ENCODE peak calls at places on chromosomes 1 and 21, in nine cellular contexts. Y is CD8-positive, alpha-beta T cell; Q is cardiac muscle cell; K is mucosa of descending colon; V is CD8-positive, alpha-beta memory T cell; D is brain microvascular endothelial cell; Z is small intestine; U is left lung; C is psoas muscle. A is an unnamed sample. For H3K36me3, the result is how much of the 10 kb centered on the place peaks cover.

GRCh38 chr1:3013371-3014038 is 7.8 kb upstream of the ACTRT2 start:
- DNase-seq in K (peak), Z (no peak), Y (no peak), U (peak), Q (no peak), V (no peak), C (peak), D (no peak), A (no peak)

GRCh38 chr1:221240652-221241051 is 361.4 kb downstream of the HLX start:
- DNase-seq in Q (no peak), K (no peak), V (no peak), Y (no peak), Z (no peak), C (no peak), U (no peak), D (no peak), A (no peak)

GRCh38 chr1:226649780-226650179 is 89.3 kb downstream of the ITPKB start:
- DNase-seq in D (no peak), K (peak), C (peak), U (no peak), V (no peak), Q (peak), Y (peak), Z (no peak), A (no peak)

GRCh38 chr21:39186676-39187075 is 3.4 kb upstream of the PSMG1 start:
- DNase-seq in Z (no peak), Y (no peak), C (no peak), D (no peak), K (no peak), Q (no peak), V (no peak), U (no peak), A (no peak)

GRCh38 chr1:64135501-64136245 is 67.8 kb upstream of the UBE2U start:
- DNase-seq in Y (no peak), U (no peak), Z (no peak), C (no peak), K (no peak), D (no peak), V (no peak), Q (no peak), A (no peak)

GRCh38 chr1:31503581-31503980 is 72.7 kb upstream of the TINAGL1 start:
- DNase-seq in D (no peak), Y (peak), U (no peak), Z (no peak), Q (no peak), V (no peak), C (no peak), K (no peak), A (no peak)

GRCh38 chr1:160407819-160408801 is 7.7 kb downstream of the VANGL2 start:
- DNase-seq in Q (no peak), C (no peak), U (no peak), K (no peak), Z (no peak), D (no peak), V (no peak), Y (no peak), A (peak)

GRCh38 chr1:222712253-222713090 is at the start of the genes AIDA and BROX:
- DNase-seq in U (peak), Y (peak), C (peak), K (peak), Z (peak), D (peak), Q (peak), V (peak), A (peak)

GRCh38 chr1:93344886-93345632 is 648 bp upstream of the DR1 start:
- DNase-seq in U (no peak), Q (no peak), C (no peak), Y (no peak), Z (no peak), D (no peak), K (no peak), V (no peak), A (no peak)

GRCh38 chr1:97759078-97759477 is 161.8 kb downstream of the DPYD start:
- DNase-seq in V (no peak), K (no peak), U (no peak), Y (no peak), D (no peak), Q (no peak), C (no peak), Z (no peak), A (no peak)

GRCh38 chr1:15033264-15033663 is 120.3 kb upstream of the TMEM51 start:
- DNase-seq in Z (no peak), U (no peak), V (no peak), K (no peak), Y (no peak), D (peak), Q (no peak), C (no peak), A (no peak)

GRCh38 chr1:33163621-33164071 is 18.2 kb downstream of the TRIM62 start:
- DNase-seq in Q (no peak), K (no peak), Y (no peak), Z (no peak), U (no peak), V (no peak), D (peak), C (no peak), A (no peak)

GRCh38 chr1:75521658-75522057 is 89.3 kb downstream of the SLC44A5 start:
- DNase-seq in K (no peak), Z (no peak), D (no peak), Y (no peak), Q (no peak), U (no peak), V (no peak), C (no peak), A (no peak)

GRCh38 chr1:116515702-116516101 is 55.1 kb downstream of the CD58 start:
- DNase-seq in C (no peak), U (no peak), D (no peak), Y (no peak), Z (no peak), V (peak), Q (no peak), K (peak), A (no peak)

GRCh38 chr1:97904528-97904927 is 16.3 kb downstream of the DPYD start:
- DNase-seq in U (no peak), K (no peak), D (no peak), Z (no peak), Q (no peak), C (no peak), V (no peak), Y (no peak), A (no peak)

GRCh38 chr1:155226910-155227260 is 18.4 kb downstream of the MTX1 start:
- DNase-seq in K (peak), C (peak), V (no peak), U (no peak), Z (peak), D (peak), Q (peak), Y (no peak), A (no peak)

GRCh38 chr1:63969461-63969893 is 195.7 kb downstream of the ROR1 start:
- DNase-seq in K (no peak), V (no peak), C (no peak), D (no peak), Q (no peak), Z (no peak), U (no peak), Y (no peak), A (peak)

GRCh38 chr1:163054056-163054706 is 15.0 kb upstream of the RGS4 start:
- DNase-seq in Q (peak), Y (no peak), U (no peak), V (no peak), Z (no peak), K (no peak), C (no peak), D (no peak), A (no peak)

GRCh38 chr1:109886827-109887226 is 23.8 kb upstream of the CSF1 start:
- DNase-seq in U (peak), Y (no peak), V (no peak), Q (no peak), C (no peak), K (no peak), D (no peak), Z (no peak), A (no peak)

GRCh38 chr1:91924146-91924545 is 25.1 kb upstream of the BRDT start:
- DNase-seq in Y (no peak), D (peak), C (no peak), Z (no peak), Q (no peak), U (no peak), K (no peak), V (no peak), A (no peak)

GRCh38 chr1:188584119-188584518 is 1755.4 kb downstream of the PLA2G4A start:
- DNase-seq in U (no peak), Q (no peak), D (no peak), C (no peak), Z (no peak), K (no peak), V (no peak), Y (no peak), A (no peak)

GRCh38 chr1:89254658-89255287 is 17.9 kb downstream of the GBP5 start:
- DNase-seq in K (no peak), Z (no peak), C (no peak), V (no peak), Q (peak), U (no peak), Y (no peak), D (no peak), A (no peak)

GRCh38 chr1:214861615-214862014 is 220.9 kb upstream of the KCNK2 start:
- DNase-seq in Y (no peak), V (no peak), Z (no peak), C (no peak), Q (no peak), D (peak), K (no peak), U (no peak), A (no peak)

GRCh38 chr1:168127493-168127892 is 9.2 kb downstream of the GPR161 start:
- DNase-seq in U (no peak), K (no peak), C (no peak), Y (no peak), V (no peak), Q (no peak), Z (no peak), D (no peak), A (no peak)

GRCh38 chr1:32321712-32322291 is 14.2 kb downstream of the MARCKSL1 start:
- DNase-seq in C (no peak), Z (peak), Y (peak), U (no peak), K (peak), V (no peak), Q (no peak), D (no peak), A (no peak)

DNA sequence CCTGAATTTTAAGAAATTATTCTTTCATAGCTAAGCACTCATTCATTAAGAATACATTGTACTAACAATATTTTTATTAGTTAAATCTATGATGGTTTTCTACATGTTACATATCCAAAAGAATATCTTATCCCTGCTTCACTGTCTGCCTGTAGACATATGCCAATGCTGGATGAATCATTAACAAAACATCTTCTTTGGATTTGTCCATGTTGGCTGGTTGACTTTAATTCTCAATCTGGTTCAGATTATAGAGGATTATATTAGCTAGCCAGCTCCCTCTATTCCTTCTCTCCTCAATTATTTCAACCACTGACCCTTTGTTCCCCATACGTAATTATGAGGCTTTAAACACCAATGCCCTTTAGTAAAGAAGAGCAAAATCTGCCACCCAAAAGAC is 138.9 kb upstream of the DMRTA2 start:
- DNase-seq in V (no peak), Z (no peak), Y (no peak), D (no peak), U (no peak), C (no peak), Q (no peak), K (no peak), A (no peak)
- H3K36me3 ChIP-seq in V (under half), Z (under half), Y (under half), D (under half), U (under half), C (under half), Q (under half), K (under half), A (under half)

DNA sequence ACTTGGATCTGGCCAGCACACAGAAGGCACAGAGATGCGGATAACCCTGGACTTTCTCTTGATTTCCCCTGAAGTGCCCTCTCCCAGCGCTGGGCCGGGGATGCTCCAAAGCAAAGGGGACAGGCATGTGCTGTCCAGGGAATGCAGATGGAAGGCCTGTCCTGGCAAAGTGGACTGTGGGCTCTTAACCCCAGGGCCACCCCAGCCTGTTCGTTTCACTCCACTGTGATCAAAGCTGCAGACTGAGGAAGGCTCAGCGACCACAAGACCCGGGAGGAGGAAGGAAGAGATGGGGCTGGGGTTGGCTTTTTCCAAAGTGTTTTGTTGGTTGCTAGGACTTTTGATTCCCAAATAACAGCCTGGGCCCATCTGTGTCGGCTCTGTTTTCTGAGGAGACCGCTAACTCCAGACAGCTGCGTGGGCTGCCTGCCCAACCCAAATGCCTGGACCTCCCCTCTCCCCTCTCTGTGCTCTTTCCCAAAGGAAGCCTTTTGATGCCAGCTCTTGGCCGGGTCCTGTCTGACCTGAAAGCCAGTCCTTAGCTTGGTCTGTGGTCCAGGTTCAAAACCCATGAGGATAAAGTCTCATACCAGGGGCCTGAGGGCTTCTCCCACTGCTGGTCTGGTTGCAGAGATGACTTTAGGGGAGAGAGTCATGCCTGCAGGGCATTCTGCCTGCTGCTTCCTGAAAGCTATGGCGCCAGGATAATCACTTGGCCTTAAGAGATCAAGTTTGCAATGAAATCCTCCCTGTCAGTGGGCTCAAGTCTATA is 119.6 kb upstream of the CD34 start:
- DNase-seq in C (peak), V (no peak), Z (no peak), D (peak), K (peak), Q (no peak), U (peak), Y (no peak), A (no peak)
- H3K36me3 ChIP-seq in C (under half), V (under half), Z (under half), D (under half), K (under half), Q (under half), U (half or more), Y (under half), A (under half)

GRCh38 chr1:246735735-246736134 is 11.5 kb downstream of the SCCPDH start:
- DNase-seq in U (no peak), Z (no peak), C (no peak), K (no peak), Q (no peak), D (no peak), V (no peak), Y (no peak), A (no peak)

GRCh38 chr1:246733706-246734105 is 9.5 kb downstream of the SCCPDH start:
- DNase-seq in V (no peak), U (no peak), Q (no peak), Z (no peak), D (no peak), C (no peak), Y (no peak), K (no peak), A (no peak)

GRCh38 chr1:246734861-246735260 is 10.7 kb downstream of the SCCPDH start:
- DNase-seq in Q (no peak), Y (no peak), U (no peak), V (no peak), Z (no peak), D (no peak), C (no peak), K (no peak), A (no peak)
- H3K36me3 ChIP-seq in Q (half or more), Y (under half), U (half or more), V (under half), Z (under half), D (under half), C (under half), K (under half), A (under half)

GRCh38 chr1:19435181-19435580 is 50.2 kb downstream of the CAPZB start:
- DNase-seq in U (no peak), K (no peak), D (no peak), V (no peak), Y (no peak), Z (no peak), C (no peak), Q (no peak), A (no peak)
- H3K36me3 ChIP-seq in U (under half), K (under half), D (under half), V (under half), Y (under half), Z (under half), C (under half), Q (under half), A (under half)

GRCh38 chr1:19088717-19089442 is 121.2 kb downstream of the UBR4 start:
- DNase-seq in K (no peak), Z (no peak), Q (no peak), U (no peak), C (no peak), V (no peak), D (no peak), Y (no peak), A (no peak)
- H3K36me3 ChIP-seq in K (under half), Z (under half), Q (half or more), U (half or more), C (under half), V (half or more), D (half or more), Y (half or more), A (under half)